ENCODE peak calls at places on chromosomes 3 and 15, in four cellular contexts. A is colonic mucosa, S is foreskin fibroblast, W is fibroblast of lung. Z is an unnamed sample.

GRCh38 chr3:10747341-10747740 is 68.7 kb upstream of the SLC6A11 start:
- DNase-seq in W (no peak), A (no peak), S (no peak), Z (no peak)

GRCh38 chr3:197516517-197516889 is 39.3 kb downstream of the BDH1 start:
- DNase-seq in S (peak), W (peak), A (no peak), Z (no peak)

GRCh38 chr15:90230071-90230494 is 3.7 kb downstream of the CIB1 start:
- DNase-seq in W (no peak), A (no peak), S (no peak), Z (no peak)

GRCh38 chr15:32704343-32705076 is 13.3 kb upstream of the GREM1 start:
- DNase-seq in A (no peak), S (peak), W (peak), Z (no peak)

GRCh38 chr3:94098487-94098886 is 35.6 kb downstream of the NSUN3 start:
- DNase-seq in W (no peak), A (no peak), S (peak), Z (no peak)

GRCh38 chr15:29270169-29270955 is 740 bp upstream of the NSMCE3 start:
- DNase-seq in W (peak), S (peak), A (peak), Z (peak)

GRCh38 chr15:100241572-100242479 is 99.9 kb downstream of the ADAMTS17 start:
- DNase-seq in W (peak), S (no peak), A (no peak), Z (no peak)

GRCh38 chr3:25840099-25840498 is 50.2 kb downstream of the OXSM start:
- DNase-seq in A (no peak), W (no peak), S (no peak), Z (no peak)

GRCh38 chr15:77620297-77620696 is 12.4 kb downstream of the LINGO1 start:
- DNase-seq in A (no peak), S (no peak), W (no peak), Z (no peak)

GRCh38 chr3:183270344-183270743 is 17.3 kb downstream of the B3GNT5 start:
- DNase-seq in W (no peak), S (no peak), A (no peak), Z (no peak)

GRCh38 chr3:159726231-159726964 is 262.2 kb upstream of the IL12A start:
- DNase-seq in A (no peak), S (no peak), W (peak), Z (no peak)

GRCh38 chr3:82093641-82094040 is 332.2 kb upstream of the GBE1 start:
- DNase-seq in W (no peak), A (no peak), S (no peak), Z (no peak)

GRCh38 chr3:56119575-56120349 is 348.5 kb downstream of the ERC2 start:
- DNase-seq in W (peak), A (peak), S (peak), Z (no peak)

GRCh38 chr3:37703633-37704032 is 158.0 kb upstream of the CTDSPL start:
- DNase-seq in S (peak), W (peak), A (no peak), Z (no peak)

GRCh38 chr15:80484312-80484981 is 80.3 kb downstream of the ARNT2 start:
- DNase-seq in A (no peak), W (no peak), S (no peak), Z (no peak)

GRCh38 chr3:43885908-43886618 is 195.3 kb downstream of the ABHD5 start:
- DNase-seq in S (no peak), A (no peak), W (no peak), Z (no peak)

GRCh38 chr15:96115642-96116041 is 214.9 kb upstream of the NR2F2 start:
- DNase-seq in W (peak), S (peak), A (no peak), Z (peak)

GRCh38 chr3:44954289-44954688 is 21.7 kb downstream of the ZDHHC3 start:
- DNase-seq in A (no peak), W (no peak), S (no peak), Z (no peak)

GRCh38 chr3:150495563-150496168 is 50.6 kb downstream of the SERP1 start:
- DNase-seq in S (peak), A (peak), W (peak), Z (peak)

GRCh38 chr3:187964759-187965158 is 189.2 kb upstream of the LPP start:
- DNase-seq in A (no peak), S (no peak), W (no peak), Z (no peak)

GRCh38 chr3:98034486-98034885 is 629 bp downstream of the GABRR3 start:
- DNase-seq in W (no peak), A (no peak), S (no peak), Z (no peak)

GRCh38 chr15:41853191-41853590 is 14.5 kb downstream of the PLA2G4B start:
- DNase-seq in W (no peak), S (no peak), A (no peak), Z (no peak)

GRCh38 chr15:72203507-72203837 is 5.9 kb upstream of the GRAMD2A start:
- DNase-seq in S (peak), A (no peak), W (peak), Z (peak)

GRCh38 chr3:47259114-47259513 is 23.5 kb downstream of the KIF9 start:
- DNase-seq in S (no peak), A (no peak), W (no peak), Z (no peak)

GRCh38 chr3:190534986-190535385 is 21.1 kb downstream of the IL1RAP start:
- DNase-seq in S (no peak), A (no peak), W (peak), Z (no peak)

GRCh38 chr3:129975332-129976090 is 991 bp downstream of the TRH start:
- DNase-seq in S (no peak), A (no peak), W (no peak), Z (no peak)

GRCh38 chr15:83200589-83200988 is 7.0 kb downstream of the HDGFL3 start:
- DNase-seq in W (peak), A (no peak), S (no peak), Z (no peak)

GRCh38 chr3:129558772-129559564 is 16.0 kb downstream of the H1-8 start:
- DNase-seq in A (no peak), W (peak), S (peak), Z (peak)

GRCh38 chr3:53486961-53487654 is 7.3 kb upstream of the CACNA1D start:
- DNase-seq in A (no peak), S (no peak), W (no peak), Z (no peak)

GRCh38 chr3:141686477-141687280 is 51.4 kb upstream of the RNF7 start:
- DNase-seq in A (peak), S (peak), W (peak), Z (no peak)

GRCh38 chr3:184558726-184559125 is 2.9 kb upstream of the EPHB3 start:
- DNase-seq in A (peak), S (no peak), W (no peak), Z (no peak)

GRCh38 chr15:50256188-50257041 is 9.1 kb downstream of the HDC start:
- DNase-seq in S (peak), W (peak), A (no peak), Z (peak)

GRCh38 chr3:36615861-36616260 is 148.5 kb downstream of the DCLK3 start:
- DNase-seq in W (no peak), S (no peak), A (no peak), Z (no peak)

DNA sequence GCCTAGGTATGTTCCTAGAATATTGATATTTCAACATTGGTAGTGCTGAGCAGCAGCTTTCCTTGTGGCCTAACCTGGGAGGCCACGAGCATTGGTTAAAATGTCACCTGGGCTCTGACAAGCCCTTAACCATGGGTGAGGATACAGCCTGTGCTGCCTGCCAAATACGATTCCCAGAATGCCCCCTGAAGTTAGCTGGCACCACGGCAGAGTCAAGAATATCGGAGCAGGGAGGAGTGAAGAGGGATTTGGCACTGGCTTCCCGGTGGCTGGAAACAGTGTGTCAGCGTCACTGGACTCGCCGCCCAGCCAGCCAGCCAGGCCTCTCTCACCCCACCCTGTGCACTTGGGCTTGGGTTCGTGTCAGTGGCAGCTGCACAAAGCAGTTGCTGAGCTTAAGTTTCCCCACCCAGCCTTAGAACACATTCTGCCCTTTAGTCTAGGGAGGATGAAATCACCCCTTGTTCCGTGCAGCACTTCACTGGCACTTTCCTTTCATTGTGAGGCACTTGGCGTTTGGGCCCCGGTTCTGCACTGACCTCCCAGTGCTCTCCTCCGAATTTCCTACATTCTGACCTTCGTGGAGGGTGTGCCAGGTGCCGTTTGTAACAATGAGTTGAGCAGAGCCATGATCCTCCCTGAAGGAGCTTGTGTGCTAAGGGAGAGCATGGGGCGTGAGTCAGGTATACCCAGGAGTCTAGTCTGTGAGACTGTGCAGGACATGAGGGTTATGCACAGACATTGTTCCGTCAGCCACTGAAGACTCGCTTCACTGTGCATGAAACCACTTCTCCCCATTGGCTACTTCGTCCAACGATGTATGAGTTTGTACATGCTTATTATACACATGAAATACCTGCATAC is 152.8 kb upstream of the BHLHE40 start:
- DNase-seq in W (peak), A (peak), S (no peak), Z (no peak)
- H3K4me3 ChIP-seq in W (no peak), A (no peak), S (no peak), Z (no peak)

DNA sequence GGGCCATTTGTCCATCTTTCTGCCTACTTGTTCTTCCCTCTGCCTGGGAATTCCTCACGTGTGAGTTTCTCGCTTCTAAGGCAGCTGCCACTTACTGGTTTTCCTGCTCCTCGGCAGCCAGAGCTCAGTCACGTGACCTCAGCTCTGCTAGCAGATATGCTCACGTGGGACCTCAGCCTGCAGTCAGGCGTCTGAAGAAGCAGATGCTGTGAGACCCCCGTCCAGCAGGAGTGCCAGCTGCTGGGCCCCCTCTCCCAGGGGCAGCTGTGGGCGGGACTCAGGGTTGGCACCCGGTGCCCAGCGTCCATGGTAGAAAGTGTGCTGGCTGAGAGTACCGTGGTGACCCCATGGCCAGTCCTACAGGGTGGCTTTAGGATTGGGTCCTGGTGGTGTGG is 161.3 kb upstream of the TLE3 start:
- DNase-seq in W (peak), A (peak), S (peak), Z (no peak)
- TF ChIP-seq CTCF in W (no peak), A (no peak), S (no peak), Z (no peak)

DNA sequence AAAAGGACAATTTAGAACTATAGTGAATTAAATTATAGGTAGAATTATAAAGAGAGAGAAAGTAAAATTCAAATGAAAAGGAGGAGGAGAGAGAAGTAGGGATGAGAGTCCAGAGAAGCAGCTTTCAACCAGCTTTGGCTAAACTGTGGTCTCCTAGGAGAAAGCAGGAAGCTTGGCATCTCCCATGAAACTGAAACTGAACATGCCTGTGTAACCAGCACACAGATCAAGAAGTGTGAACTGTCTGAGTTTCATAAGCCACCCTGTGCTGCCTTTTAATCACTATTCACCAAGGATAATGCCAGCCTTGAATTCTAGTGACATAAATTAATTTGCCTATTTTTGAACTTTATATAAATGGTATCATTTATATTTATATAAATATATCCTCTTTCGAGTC is 128.5 kb downstream of the MYRIP start:
- DNase-seq in W (no peak), A (no peak), S (no peak), Z (no peak)
- H3K4me3 ChIP-seq in W (no peak), A (no peak), S (no peak), Z (no peak)

DNA sequence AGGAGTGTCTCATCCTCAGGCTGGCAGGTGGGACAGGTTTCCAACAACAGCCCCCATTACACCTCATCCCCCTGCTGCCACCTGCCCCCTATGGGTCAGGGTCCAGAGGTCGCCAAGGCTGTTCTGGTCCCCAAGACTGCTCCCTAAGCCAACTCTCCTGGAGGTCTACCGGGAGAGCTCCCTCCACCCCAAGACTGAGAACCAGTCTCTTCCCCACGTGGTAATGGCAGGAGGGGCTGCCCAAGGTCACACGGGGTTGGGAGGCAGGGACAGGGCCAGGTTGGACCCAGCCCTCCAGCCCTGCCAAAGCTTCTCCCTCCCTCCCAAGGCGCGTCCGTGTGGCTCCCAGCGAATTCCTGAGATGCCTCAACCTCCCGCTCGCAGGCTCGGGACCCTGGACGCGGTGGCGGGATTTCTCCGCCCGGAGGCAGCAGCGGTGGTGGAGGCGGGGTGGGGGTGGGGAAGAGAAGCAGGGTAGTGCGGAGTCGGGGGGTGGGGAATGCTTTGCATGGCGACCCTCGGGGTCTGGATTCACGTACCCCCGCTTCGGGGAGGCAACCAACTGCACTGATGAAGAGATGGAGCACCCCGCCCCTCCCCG is 80.1 kb downstream of the IQSEC1 start:
- DNase-seq in A (peak), S (no peak), W (peak), Z (no peak)
- TF ChIP-seq CTCF in A (no peak), S (no peak), W (no peak), Z (peak)

GRCh38 chr15:93070136-93070535 is 18.9 kb downstream of the RGMA start:
- DNase-seq in W (no peak), S (no peak), A (no peak), Z (no peak)
- H3K4me3 ChIP-seq in W (no peak), S (no peak), A (no peak), Z (no peak)

GRCh38 chr3:194128202-194128907 is 7.6 kb upstream of the HES1 start:
- DNase-seq in W (peak), S (no peak), A (no peak), Z (no peak)
- TF ChIP-seq CTCF in W (no peak), S (no peak), A (no peak), Z (no peak)

DNA sequence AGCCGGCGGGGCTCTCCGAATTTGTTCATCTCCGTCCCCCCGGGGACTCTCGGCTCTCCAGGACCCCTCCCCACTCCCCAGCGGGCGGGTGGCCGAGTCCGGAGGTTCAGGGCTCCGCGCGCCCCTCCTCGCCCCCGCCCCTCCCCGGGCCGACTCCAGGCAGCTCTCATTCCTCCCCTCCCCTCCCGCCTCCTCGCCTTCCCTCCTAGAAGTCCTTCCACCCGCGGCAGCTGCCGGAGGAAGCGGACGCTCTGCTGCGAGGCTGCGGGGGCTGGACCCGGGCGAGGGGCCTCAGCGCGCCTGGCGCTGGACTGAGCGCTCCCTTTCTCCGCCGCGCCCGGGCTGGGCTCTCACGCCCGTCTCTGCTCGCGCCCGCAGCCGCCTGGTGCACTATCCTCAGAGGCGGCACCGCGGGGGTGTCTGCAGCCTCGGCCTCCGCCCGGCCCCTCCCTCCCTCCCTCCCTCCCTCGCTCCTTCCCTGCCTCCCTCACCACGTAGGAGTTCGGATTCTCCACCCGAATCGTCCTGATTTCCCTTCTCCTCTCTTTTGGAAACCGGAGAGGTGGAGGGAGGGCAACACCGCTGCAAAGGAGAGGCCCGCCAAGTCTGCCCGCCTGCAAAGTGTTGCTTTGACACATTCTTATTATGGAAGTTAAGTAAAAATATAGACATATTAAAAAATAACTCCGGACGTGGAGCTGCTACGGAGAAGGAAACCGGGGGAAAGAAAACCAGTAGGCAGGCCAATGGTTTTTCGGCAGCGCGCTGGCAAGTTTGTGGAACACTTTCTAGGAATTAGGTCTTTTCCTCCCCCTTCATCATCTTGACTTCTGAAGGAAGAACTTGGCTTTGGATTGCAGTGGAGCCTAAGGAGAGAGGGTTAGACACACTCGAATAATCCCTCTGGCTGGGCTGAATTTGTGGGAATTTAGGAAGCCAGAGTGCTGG is at the start of gene ROBO2:
- DNase-seq in W (peak), A (peak), S (peak), Z (no peak)
- H3K4me3 ChIP-seq in W (peak), A (peak), S (peak), Z (peak)

Z was measured in AG04449.